ENCODE peak calls at places on chromosomes 13 and 19, in four cellular contexts. I is K562, L is GM12878, B is HepG2. H is an unnamed sample.

GRCh38 chr13:102291587-102292218 is 110.1 kb downstream of the FGF14 start:
- DNase-seq in I (no peak), L (no peak), B (no peak), H (no peak)

GRCh38 chr19:29264897-29265296 is 51.9 kb upstream of the UQCRFS1 start:
- DNase-seq in I (no peak), L (no peak), B (no peak), H (no peak)

GRCh38 chr13:111604087-111604486 is 283.6 kb downstream of the TEX29 start:
- DNase-seq in I (no peak), L (no peak), B (no peak), H (no peak)

GRCh38 chr19:58042709-58043340 is 9.0 kb downstream of the ZSCAN1 start:
- DNase-seq in I (no peak), L (no peak), B (no peak), H (no peak)

GRCh38 chr19:41687419-41687818 is 651 bp downstream of the CEACAM7 start:
- DNase-seq in I (no peak), L (no peak), B (no peak), H (no peak)

GRCh38 chr13:49651775-49652690 is 23.7 kb downstream of the ARL11 start:
- DNase-seq in I (no peak), L (no peak), B (no peak), H (no peak)

GRCh38 chr19:33100894-33101644 is 20.1 kb downstream of the GPATCH1 start:
- DNase-seq in I (peak; percentile 77), L (no peak), B (peak; percentile 97), H (no peak)

GRCh38 chr13:111204438-111205177 is 89.5 kb downstream of the ARHGEF7 start:
- DNase-seq in I (no peak), L (no peak), B (peak; percentile 43), H (no peak)

GRCh38 chr13:36282818-36283432 is 14.7 kb downstream of the CCDC169 start:
- DNase-seq in I (peak; percentile 9), L (no peak), B (peak; percentile 17), H (peak; percentile 30)

GRCh38 chr13:79779761-79780160 is 298.8 kb downstream of the NDFIP2 start:
- DNase-seq in I (no peak), L (no peak), B (peak; percentile 12), H (no peak)

GRCh38 chr19:39131255-39131755 is 5.7 kb downstream of the PAK4 start:
- DNase-seq in I (no peak), L (no peak), B (no peak), H (no peak)

GRCh38 chr13:27450921-27451461 is 627 bp upstream of the MTIF3 start:
- DNase-seq in I (peak; percentile 13), L (no peak), B (peak; percentile 16), H (peak; percentile 31)

DNA sequence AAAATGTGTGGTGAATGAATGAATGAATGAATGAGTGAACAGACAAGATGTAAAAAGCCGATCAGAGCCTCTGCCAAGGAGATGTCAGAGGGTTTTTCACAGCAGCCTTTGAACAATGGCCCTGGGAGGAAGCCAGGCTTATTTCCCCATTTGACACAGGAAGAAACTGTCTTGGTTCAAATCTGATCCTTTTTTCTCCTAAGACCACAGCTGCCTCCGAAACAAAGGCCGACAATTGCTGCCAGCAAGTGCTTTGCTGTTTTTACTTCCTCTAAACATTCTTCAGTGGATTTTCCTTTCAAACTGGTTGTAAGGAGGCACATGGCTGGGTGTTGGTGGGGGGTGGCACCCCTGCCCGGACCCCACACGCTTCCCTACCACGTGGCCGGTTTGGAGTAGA is 44.2 kb upstream of the HOMER3 start:
- DNase-seq in I (no peak), L (no peak), B (no peak), H (no peak)
- TF ChIP-seq FOXK2 in I (no peak), L (no peak), B (no peak), H (no peak)

DNA sequence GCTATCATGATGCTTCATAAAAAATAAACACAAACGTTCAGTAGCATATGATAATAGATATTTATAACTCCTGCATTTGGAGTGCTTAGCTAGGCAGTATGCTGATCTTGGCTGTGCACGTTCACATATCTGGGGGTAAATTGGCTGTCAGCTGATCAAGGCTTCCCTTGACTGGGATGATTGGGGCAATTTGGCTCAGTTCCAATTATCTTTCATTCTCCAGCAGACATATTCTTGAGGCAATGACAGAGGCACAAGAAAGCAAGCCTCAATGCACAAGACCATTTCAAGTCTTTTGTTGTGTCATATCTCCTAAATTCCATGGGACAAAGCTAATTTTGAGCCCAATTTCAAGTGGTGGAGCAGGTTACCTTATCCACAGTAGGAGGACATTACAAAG is 142.0 kb downstream of the DLEU7 start:
- DNase-seq in I (no peak), L (no peak), B (no peak), H (no peak)
- TF ChIP-seq FOXK2 in I (no peak), L (no peak), B (no peak), H (no peak)

GRCh38 chr13:40666058-40666904 is at the start of gene FOXO1:
- DNase-seq in I (peak; percentile 97), L (no peak), B (peak; percentile 51), H (peak; percentile 95)
- TF ChIP-seq FOXK2 in I (no peak), L (no peak), B (no peak), H (no peak)

GRCh38 chr13:46352810-46353209 is 34.2 kb downstream of the RUBCNL start:
- DNase-seq in I (no peak), L (no peak), B (no peak), H (no peak)

GRCh38 chr13:46350003-46350402 is 37.0 kb downstream of the RUBCNL start:
- DNase-seq in I (no peak), L (no peak), B (no peak), H (no peak)

GRCh38 chr13:46355906-46356305 is 31.1 kb downstream of the RUBCNL start:
- DNase-seq in I (no peak), L (no peak), B (no peak), H (no peak)

GRCh38 chr13:46355088-46355468 is 32.0 kb downstream of the RUBCNL start:
- DNase-seq in I (no peak), L (no peak), B (no peak), H (no peak)

GRCh38 chr13:46354143-46355087 is 32.6 kb downstream of the RUBCNL start:
- DNase-seq in I (no peak), L (peak; percentile 53), B (peak; percentile 68), H (no peak)
- TF ChIP-seq FOXK2 in I (no peak), L (no peak), B (no peak), H (no peak)

DNA sequence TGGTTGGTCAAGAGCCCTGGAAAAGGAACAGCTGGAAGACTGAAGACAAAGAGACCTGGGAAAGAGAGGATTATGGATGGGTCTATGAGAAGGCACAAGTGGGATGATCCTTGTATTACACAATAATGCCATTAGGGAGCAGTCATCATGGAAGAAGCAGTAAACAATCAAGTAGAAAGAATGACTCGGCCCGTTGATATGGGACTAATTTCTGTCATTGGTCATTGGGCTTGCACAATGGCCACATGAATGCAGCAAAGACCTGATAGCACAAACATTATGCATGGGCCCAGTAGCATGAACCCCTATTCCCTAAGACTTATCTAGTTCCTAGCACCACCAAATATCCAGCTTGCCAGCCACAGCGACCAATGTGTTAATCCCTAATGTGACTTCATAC is 390.3 kb upstream of the ZNF507 start:
- DNase-seq in I (no peak), L (no peak), B (no peak), H (no peak)
- TF ChIP-seq FOXK2 in I (no peak), L (no peak), B (no peak), H (no peak)